ENCODE peak calls at places on chromosomes 13 and 19, in six cellular contexts. B is HL-60; K is BE2C; D is brain microvascular endothelial cell; W is cardiac fibroblast; G is CD4-positive, alpha-beta T cell. A is an unnamed sample.

GRCh38 chr13:111893071-111893606 is 173.8 kb upstream of the SOX1 start:
- DNase-seq in B (no peak), K (no peak), D (peak), W (no peak), G (no peak), A (peak)

GRCh38 chr13:62931901-62932883 is 1516.5 kb upstream of the PCDH20 start:
- DNase-seq in B (no peak), K (no peak), D (no peak), W (peak), G (no peak), A (no peak)

GRCh38 chr19:15379996-15380647 is 535 bp upstream of the AKAP8 start:
- DNase-seq in B (no peak), K (peak), D (peak), W (peak), G (no peak), A (no peak)

GRCh38 chr13:36712785-36713184 is 39.0 kb downstream of the SERTM1 start:
- DNase-seq in B (no peak), K (peak), D (peak), W (peak), G (no peak), A (no peak)

GRCh38 chr13:50124536-50125305 is 109.5 kb downstream of the KCNRG start:
- DNase-seq in B (no peak), K (peak), D (no peak), W (peak), G (peak), A (peak)

GRCh38 chr19:3369337-3370213 is 3.2 kb downstream of the NFIC start:
- DNase-seq in B (no peak), K (no peak), D (no peak), W (no peak), G (no peak), A (no peak)

GRCh38 chr13:44912617-44913016 is 76.7 kb downstream of the NUFIP1 start:
- DNase-seq in B (no peak), K (no peak), D (no peak), W (no peak), G (no peak), A (no peak)

GRCh38 chr19:17393914-17394313 is at the start of gene CCDC194:
- DNase-seq in B (no peak), K (no peak), D (no peak), W (no peak), G (no peak), A (no peak)

GRCh38 chr19:8251025-8251472 is 41.9 kb downstream of the CERS4 start:
- DNase-seq in B (no peak), K (no peak), D (no peak), W (peak), G (no peak), A (no peak)

GRCh38 chr19:50167314-50167721 is 4.2 kb upstream of the IZUMO2 start:
- DNase-seq in B (no peak), K (peak), D (no peak), W (no peak), G (no peak), A (no peak)

GRCh38 chr13:67410645-67411044 is 180.5 kb upstream of the PCDH9 start:
- DNase-seq in B (no peak), K (no peak), D (no peak), W (no peak), G (no peak), A (no peak)

GRCh38 chr13:67421475-67421874 is 191.3 kb upstream of the PCDH9 start:
- DNase-seq in B (no peak), K (no peak), D (no peak), W (no peak), G (no peak), A (no peak)

GRCh38 chr13:67416047-67416925 is 186.2 kb upstream of the PCDH9 start:
- DNase-seq in B (no peak), K (peak), D (peak), W (peak), G (no peak), A (no peak)
- TF ChIP-seq CTCF in B (peak), K (peak), D (peak), W (peak), G (no peak), A (no peak)

GRCh38 chr13:81795710-81796109 is 1454.8 kb upstream of the SPRY2 start:
- DNase-seq in B (no peak), K (no peak), D (no peak), W (no peak), G (no peak), A (no peak)

GRCh38 chr13:81800433-81800832 is 1459.5 kb upstream of the SPRY2 start:
- DNase-seq in B (no peak), K (no peak), D (no peak), W (no peak), G (no peak), A (no peak)
- TF ChIP-seq CTCF in B (no peak), K (no peak), D (no peak), W (no peak), G (no peak), A (no peak)

DNA sequence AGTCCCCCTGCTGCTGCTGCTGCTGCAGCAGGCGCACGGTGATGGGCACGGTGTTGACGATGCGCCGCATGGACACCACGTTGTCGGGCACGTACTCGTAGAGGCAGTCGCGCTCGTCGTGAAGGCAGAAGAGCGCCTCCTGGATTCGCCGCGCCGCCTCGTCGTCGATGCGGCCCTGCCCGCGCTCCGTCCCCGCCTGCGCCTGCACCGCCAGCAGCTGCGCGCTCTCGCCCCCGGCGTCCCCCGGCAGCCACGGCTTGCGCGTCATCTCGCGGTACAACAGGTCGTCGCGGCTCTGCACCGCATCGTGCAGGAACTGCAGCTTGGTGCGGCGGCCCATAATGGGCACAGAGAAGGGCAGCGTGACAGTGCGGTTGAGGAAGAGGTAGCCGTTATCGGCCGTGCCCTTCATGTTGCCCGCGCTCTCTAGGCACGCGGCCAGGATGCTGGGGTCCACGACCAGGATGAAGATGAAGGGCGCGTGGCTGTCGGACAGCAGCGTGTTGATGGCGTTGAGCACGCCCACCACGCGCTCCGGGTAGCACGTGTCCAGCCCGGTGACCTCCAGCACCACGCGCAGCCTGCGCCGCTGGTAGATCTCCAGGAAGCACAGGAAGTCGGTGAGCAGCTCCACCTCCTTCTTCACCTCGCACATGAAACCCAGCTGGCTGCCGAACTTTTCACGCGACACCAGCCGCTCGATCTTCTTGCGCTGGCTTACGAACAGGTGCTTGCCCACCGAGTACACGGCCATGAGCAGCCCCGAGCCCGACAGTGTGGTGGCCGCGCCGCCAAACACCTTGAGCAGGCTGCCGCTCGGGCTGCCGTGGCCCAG is 8.1 kb downstream of the NKPD1 start:
- DNase-seq in B (no peak), K (peak), D (no peak), W (peak), G (peak), A (no peak)
- TF ChIP-seq CTCF in B (no peak), K (no peak), D (no peak), W (no peak), G (no peak), A (no peak)

GRCh38 chr13:81568824-81569223 is 1227.9 kb upstream of the SPRY2 start:
- DNase-seq in B (no peak), K (no peak), D (no peak), W (no peak), G (no peak), A (no peak)
- TF ChIP-seq CTCF in B (no peak), K (no peak), D (no peak), W (no peak), G (no peak), A (no peak)

GRCh38 chr19:32809254-32809653 is 60.3 kb downstream of the SLC7A9 start:
- DNase-seq in B (no peak), K (no peak), D (no peak), W (no peak), G (no peak), A (no peak)

GRCh38 chr19:32811151-32811550 is 58.4 kb downstream of the SLC7A9 start:
- DNase-seq in B (no peak), K (no peak), D (no peak), W (no peak), G (no peak), A (no peak)

GRCh38 chr19:32810452-32810851 is 59.1 kb downstream of the SLC7A9 start:
- DNase-seq in B (no peak), K (no peak), D (no peak), W (no peak), G (no peak), A (no peak)

GRCh38 chr19:32808236-32808635 is 61.3 kb downstream of the SLC7A9 start:
- DNase-seq in B (no peak), K (no peak), D (no peak), W (no peak), G (no peak), A (no peak)

GRCh38 chr19:32809754-32810153 is 59.8 kb downstream of the SLC7A9 start:
- DNase-seq in B (no peak), K (no peak), D (no peak), W (no peak), G (no peak), A (no peak)
- TF ChIP-seq CTCF in B (no peak), K (no peak), D (no peak), W (no peak), G (no peak), A (no peak)

DNA sequence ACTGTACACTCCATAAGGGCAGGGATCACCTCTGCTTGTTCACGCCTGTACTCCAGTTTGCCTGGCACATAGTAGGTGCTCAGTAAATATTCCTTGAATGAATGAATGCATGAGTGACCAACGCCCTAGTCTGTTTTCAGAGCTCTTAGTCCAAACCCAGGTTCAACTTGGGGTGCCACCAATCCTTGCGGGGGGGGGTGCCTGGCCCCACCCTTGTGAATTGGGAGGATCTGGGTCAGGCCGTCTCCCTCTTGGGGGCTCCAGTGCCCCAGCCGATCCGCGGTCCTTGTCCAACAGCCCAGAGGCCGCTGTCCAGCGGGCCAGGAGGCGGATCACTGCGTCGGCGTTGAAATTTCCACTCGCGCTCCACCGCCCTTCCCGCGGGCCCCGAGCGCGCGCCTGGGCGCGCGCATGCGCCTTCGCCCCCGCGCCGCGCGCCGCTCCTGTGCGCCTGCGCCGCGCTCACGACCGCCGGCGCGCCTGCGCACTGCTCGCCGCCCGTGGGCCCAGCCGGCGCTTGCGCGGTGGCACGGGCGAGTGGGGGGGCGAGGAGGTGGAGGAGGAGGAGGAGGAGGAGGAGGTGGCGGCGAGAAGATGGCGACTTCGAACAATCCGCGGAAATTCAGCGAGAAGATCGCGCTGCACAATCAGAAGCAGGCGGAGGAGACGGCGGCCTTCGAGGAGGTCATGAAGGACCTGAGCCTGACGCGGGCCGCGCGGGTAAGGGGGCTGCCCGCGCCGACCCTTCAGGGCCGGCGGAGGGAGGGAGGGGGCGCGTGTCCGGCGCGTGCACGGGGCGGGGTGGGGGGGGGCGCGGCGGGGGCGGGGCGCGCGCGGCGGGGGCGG is at the start of gene CRTC1:
- DNase-seq in B (peak), K (peak), D (peak), W (peak), G (peak), A (peak)
- TF ChIP-seq CTCF in B (no peak), K (no peak), D (no peak), W (no peak), G (no peak), A (no peak)

DNA sequence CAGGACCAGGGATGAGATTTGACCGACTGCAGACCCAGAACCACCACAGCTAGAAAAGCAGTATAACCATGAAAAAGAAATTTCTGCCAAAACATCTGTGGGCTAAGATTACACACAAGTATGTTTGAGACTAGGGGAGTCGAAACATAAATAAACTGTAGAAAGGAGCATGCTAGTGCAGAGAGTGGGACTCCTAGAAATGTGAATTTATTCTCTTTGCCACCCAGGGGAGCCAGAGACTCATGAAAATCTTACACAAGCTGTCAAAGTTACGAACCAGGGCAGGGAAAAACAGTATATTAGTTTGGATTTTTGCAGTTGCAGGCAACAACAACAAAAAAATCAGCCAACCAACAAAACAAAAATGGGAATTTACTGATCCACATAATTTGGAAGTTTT is 12.3 kb upstream of the HSPH1 start:
- DNase-seq in B (no peak), K (no peak), D (peak), W (peak), G (no peak), A (no peak)
- TF ChIP-seq CTCF in B (no peak), K (peak), D (peak), W (no peak), G (no peak), A (no peak)

GRCh38 chr13:43159007-43159406 is 135.6 kb downstream of the DNAJC15 start:
- DNase-seq in B (no peak), K (no peak), D (peak), W (peak), G (no peak), A (no peak)
- TF ChIP-seq CTCF in B (no peak), K (peak), D (peak), W (peak), G (no peak), A (no peak)

A was measured in mesothelial cell of epicardium.